ENCODE peak calls at places on chromosomes 13 and 19, in ten cellular contexts. One of them, this sample, is unnamed.

GRCh38 chr13:30832377-30832776 is 73.7 kb upstream of the MEDAG start:
- DNase-seq in CD8-positive, alpha-beta T cell: no peak
- DNase-seq in lower lobe of right lung: no peak
- DNase-seq in heart right ventricle: no peak
- DNase-seq in left ventricle myocardium inferior: no peak
- DNase-seq in tibial nerve: no peak
- DNase-seq in testis: no peak
- DNase-seq in ascending aorta: no peak
- DNase-seq in Peyer's patch: no peak
- DNase-seq in heart left ventricle: no peak
- DNase-seq in this sample: no peak

GRCh38 chr13:57996717-57997116 is 365.2 kb downstream of the PCDH17 start:
- DNase-seq in CD8-positive, alpha-beta T cell: no peak
- DNase-seq in left ventricle myocardium inferior: no peak
- DNase-seq in ascending aorta: no peak
- DNase-seq in lower lobe of right lung: no peak
- DNase-seq in heart right ventricle: no peak
- DNase-seq in Peyer's patch: no peak
- DNase-seq in tibial nerve: no peak
- DNase-seq in testis: no peak
- DNase-seq in heart left ventricle: no peak
- DNase-seq in this sample: no peak

GRCh38 chr19:48868196-48868886 is at the start of gene PLEKHA4:
- DNase-seq in heart left ventricle: peak; percentile 82
- DNase-seq in CD8-positive, alpha-beta T cell: no peak
- DNase-seq in ascending aorta: no peak
- DNase-seq in left ventricle myocardium inferior: peak; percentile 86
- DNase-seq in tibial nerve: peak; percentile 57
- DNase-seq in heart right ventricle: peak; percentile 81
- DNase-seq in testis: peak; percentile 76
- DNase-seq in Peyer's patch: no peak
- DNase-seq in lower lobe of right lung: peak; percentile 58
- DNase-seq in this sample: peak; percentile 77

GRCh38 chr19:49362048-49362925 is at the start of gene TEAD2:
- DNase-seq in tibial nerve: peak; percentile 68
- DNase-seq in left ventricle myocardium inferior: peak; percentile 86
- DNase-seq in ascending aorta: no peak
- DNase-seq in lower lobe of right lung: peak; percentile 72
- DNase-seq in heart left ventricle: peak; percentile 88
- DNase-seq in heart right ventricle: peak; percentile 84
- DNase-seq in CD8-positive, alpha-beta T cell: no peak
- DNase-seq in Peyer's patch: peak; percentile 27
- DNase-seq in testis: peak; percentile 68
- DNase-seq in this sample: peak; percentile 86

GRCh38 chr19:1373534-1374249 is 10.0 kb upstream of the NDUFS7 start:
- DNase-seq in ascending aorta: no peak
- DNase-seq in heart left ventricle: peak; percentile 79
- DNase-seq in testis: peak; percentile 95
- DNase-seq in Peyer's patch: no peak
- DNase-seq in lower lobe of right lung: no peak
- DNase-seq in heart right ventricle: peak; percentile 86
- DNase-seq in CD8-positive, alpha-beta T cell: no peak
- DNase-seq in left ventricle myocardium inferior: peak; percentile 81
- DNase-seq in tibial nerve: no peak
- DNase-seq in this sample: peak; percentile 56

GRCh38 chr13:39385621-39386231 is 217.3 kb downstream of the LHFPL6 start:
- DNase-seq in Peyer's patch: no peak
- DNase-seq in tibial nerve: no peak
- DNase-seq in testis: no peak
- DNase-seq in ascending aorta: no peak
- DNase-seq in left ventricle myocardium inferior: no peak
- DNase-seq in lower lobe of right lung: no peak
- DNase-seq in CD8-positive, alpha-beta T cell: no peak
- DNase-seq in heart right ventricle: no peak
- DNase-seq in heart left ventricle: no peak
- DNase-seq in this sample: no peak

GRCh38 chr13:75749407-75749806 is 113.3 kb downstream of the LMO7 start:
- DNase-seq in lower lobe of right lung: no peak
- DNase-seq in heart right ventricle: no peak
- DNase-seq in left ventricle myocardium inferior: no peak
- DNase-seq in testis: no peak
- DNase-seq in ascending aorta: peak; percentile 44
- DNase-seq in CD8-positive, alpha-beta T cell: no peak
- DNase-seq in heart left ventricle: no peak
- DNase-seq in tibial nerve: no peak
- DNase-seq in Peyer's patch: no peak
- DNase-seq in this sample: peak; percentile 39

GRCh38 chr13:60838581-60838980 is 441.6 kb downstream of the TDRD3 start:
- DNase-seq in CD8-positive, alpha-beta T cell: no peak
- DNase-seq in testis: no peak
- DNase-seq in tibial nerve: no peak
- DNase-seq in ascending aorta: no peak
- DNase-seq in lower lobe of right lung: no peak
- DNase-seq in heart left ventricle: no peak
- DNase-seq in heart right ventricle: no peak
- DNase-seq in left ventricle myocardium inferior: no peak
- DNase-seq in Peyer's patch: no peak
- DNase-seq in this sample: no peak

GRCh38 chr13:99339736-99340392 is 32.7 kb upstream of the GPR183 start:
- DNase-seq in ascending aorta: no peak
- DNase-seq in testis: no peak
- DNase-seq in heart left ventricle: no peak
- DNase-seq in left ventricle myocardium inferior: no peak
- DNase-seq in tibial nerve: no peak
- DNase-seq in heart right ventricle: no peak
- DNase-seq in Peyer's patch: no peak
- DNase-seq in CD8-positive, alpha-beta T cell: no peak
- DNase-seq in lower lobe of right lung: no peak
- DNase-seq in this sample: no peak

GRCh38 chr13:86142080-86142479 is 342.9 kb upstream of the SLITRK6 start:
- DNase-seq in ascending aorta: no peak
- DNase-seq in lower lobe of right lung: no peak
- DNase-seq in tibial nerve: no peak
- DNase-seq in left ventricle myocardium inferior: no peak
- DNase-seq in heart left ventricle: no peak
- DNase-seq in heart right ventricle: no peak
- DNase-seq in CD8-positive, alpha-beta T cell: no peak
- DNase-seq in testis: no peak
- DNase-seq in Peyer's patch: no peak
- DNase-seq in this sample: no peak

GRCh38 chr19:29714371-29714952 is 599 bp downstream of the C19orf12 start:
- DNase-seq in left ventricle myocardium inferior: no peak
- DNase-seq in tibial nerve: no peak
- DNase-seq in heart left ventricle: no peak
- DNase-seq in Peyer's patch: peak; percentile 24
- DNase-seq in CD8-positive, alpha-beta T cell: peak; percentile 79
- DNase-seq in ascending aorta: no peak
- DNase-seq in lower lobe of right lung: no peak
- DNase-seq in heart right ventricle: no peak
- DNase-seq in testis: no peak
- DNase-seq in this sample: no peak

GRCh38 chr19:24127601-24128000 is 40.6 kb downstream of the ZNF254 start:
- DNase-seq in CD8-positive, alpha-beta T cell: no peak
- DNase-seq in heart right ventricle: no peak
- DNase-seq in left ventricle myocardium inferior: no peak
- DNase-seq in lower lobe of right lung: no peak
- DNase-seq in Peyer's patch: no peak
- DNase-seq in heart left ventricle: no peak
- DNase-seq in tibial nerve: no peak
- DNase-seq in testis: no peak
- DNase-seq in ascending aorta: no peak
- DNase-seq in this sample: no peak
- H3K27ac ChIP-seq in CD8-positive, alpha-beta T cell: no peak overlapping the region
- H3K27ac ChIP-seq in heart right ventricle: no peak overlapping the region
- H3K27ac ChIP-seq in left ventricle myocardium inferior: no peak overlapping the region
- H3K27ac ChIP-seq in lower lobe of right lung: no peak overlapping the region
- H3K27ac ChIP-seq in Peyer's patch: no peak overlapping the region
- H3K27ac ChIP-seq in heart left ventricle: no peak overlapping the region
- H3K27ac ChIP-seq in tibial nerve: no peak overlapping the region
- H3K27ac ChIP-seq in testis: no peak overlapping the region
- H3K27ac ChIP-seq in ascending aorta: no peak overlapping the region
- H3K27ac ChIP-seq in this sample: no peak overlapping the region

GRCh38 chr19:3108775-3109174 is 14.6 kb downstream of the GNA11 start:
- DNase-seq in heart right ventricle: peak; percentile 55
- DNase-seq in ascending aorta: no peak
- DNase-seq in CD8-positive, alpha-beta T cell: peak; percentile 81
- DNase-seq in Peyer's patch: peak; percentile 77
- DNase-seq in tibial nerve: no peak
- DNase-seq in lower lobe of right lung: peak; percentile 78
- DNase-seq in heart left ventricle: no peak
- DNase-seq in left ventricle myocardium inferior: peak; percentile 56
- DNase-seq in testis: peak; percentile 75
- DNase-seq in this sample: peak; percentile 70

GRCh38 chr19:3109491-3109890 is 15.3 kb downstream of the GNA11 start:
- DNase-seq in heart left ventricle: no peak
- DNase-seq in tibial nerve: no peak
- DNase-seq in CD8-positive, alpha-beta T cell: no peak
- DNase-seq in testis: no peak
- DNase-seq in left ventricle myocardium inferior: no peak
- DNase-seq in heart right ventricle: no peak
- DNase-seq in Peyer's patch: no peak
- DNase-seq in ascending aorta: no peak
- DNase-seq in lower lobe of right lung: no peak
- DNase-seq in this sample: no peak

GRCh38 chr19:3111586-3112247 is 17.6 kb downstream of the GNA11 start:
- DNase-seq in Peyer's patch: no peak
- DNase-seq in CD8-positive, alpha-beta T cell: no peak
- DNase-seq in lower lobe of right lung: no peak
- DNase-seq in heart right ventricle: peak; percentile 3
- DNase-seq in ascending aorta: no peak
- DNase-seq in tibial nerve: no peak
- DNase-seq in testis: no peak
- DNase-seq in left ventricle myocardium inferior: no peak
- DNase-seq in heart left ventricle: no peak
- DNase-seq in this sample: no peak

GRCh38 chr19:3112375-3113099 is 18.4 kb downstream of the GNA11 start:
- DNase-seq in left ventricle myocardium inferior: no peak
- DNase-seq in Peyer's patch: no peak
- DNase-seq in lower lobe of right lung: no peak
- DNase-seq in testis: no peak
- DNase-seq in CD8-positive, alpha-beta T cell: no peak
- DNase-seq in heart right ventricle: peak; percentile 4
- DNase-seq in ascending aorta: no peak
- DNase-seq in tibial nerve: no peak
- DNase-seq in heart left ventricle: no peak
- DNase-seq in this sample: no peak

GRCh38 chr19:3110126-3110825 is 16.1 kb downstream of the GNA11 start:
- DNase-seq in CD8-positive, alpha-beta T cell: no peak
- DNase-seq in left ventricle myocardium inferior: no peak
- DNase-seq in heart left ventricle: no peak
- DNase-seq in lower lobe of right lung: no peak
- DNase-seq in testis: no peak
- DNase-seq in ascending aorta: no peak
- DNase-seq in tibial nerve: no peak
- DNase-seq in Peyer's patch: no peak
- DNase-seq in heart right ventricle: no peak
- DNase-seq in this sample: no peak
- H3K4me3 ChIP-seq in CD8-positive, alpha-beta T cell: no peak overlapping the region
- H3K4me3 ChIP-seq in left ventricle myocardium inferior: no peak overlapping the region
- H3K4me3 ChIP-seq in heart left ventricle: no peak overlapping the region
- H3K4me3 ChIP-seq in lower lobe of right lung: no peak overlapping the region
- H3K4me3 ChIP-seq in testis: no peak overlapping the region
- H3K4me3 ChIP-seq in ascending aorta: no peak overlapping the region
- H3K4me3 ChIP-seq in tibial nerve: no peak overlapping the region
- H3K4me3 ChIP-seq in Peyer's patch: no peak overlapping the region
- H3K4me3 ChIP-seq in heart right ventricle: no peak overlapping the region
- H3K4me3 ChIP-seq in this sample: no peak overlapping the region

GRCh38 chr13:110872768-110873638 is 41.9 kb downstream of the ANKRD10 start:
- DNase-seq in ascending aorta: no peak
- DNase-seq in tibial nerve: no peak
- DNase-seq in heart right ventricle: no peak
- DNase-seq in CD8-positive, alpha-beta T cell: no peak
- DNase-seq in left ventricle myocardium inferior: no peak
- DNase-seq in lower lobe of right lung: no peak
- DNase-seq in testis: no peak
- DNase-seq in Peyer's patch: no peak
- DNase-seq in heart left ventricle: no peak
- DNase-seq in this sample: no peak

GRCh38 chr13:110873639-110874507 is 41.0 kb downstream of the ANKRD10 start:
- DNase-seq in heart left ventricle: no peak
- DNase-seq in Peyer's patch: no peak
- DNase-seq in tibial nerve: no peak
- DNase-seq in testis: no peak
- DNase-seq in ascending aorta: no peak
- DNase-seq in heart right ventricle: no peak
- DNase-seq in CD8-positive, alpha-beta T cell: no peak
- DNase-seq in lower lobe of right lung: no peak
- DNase-seq in left ventricle myocardium inferior: no peak
- DNase-seq in this sample: no peak

GRCh38 chr13:110876592-110876991 is 38.3 kb downstream of the ANKRD10 start:
- DNase-seq in heart left ventricle: no peak
- DNase-seq in left ventricle myocardium inferior: no peak
- DNase-seq in CD8-positive, alpha-beta T cell: no peak
- DNase-seq in Peyer's patch: no peak
- DNase-seq in lower lobe of right lung: no peak
- DNase-seq in testis: no peak
- DNase-seq in ascending aorta: no peak
- DNase-seq in heart right ventricle: no peak
- DNase-seq in tibial nerve: no peak
- DNase-seq in this sample: no peak

GRCh38 chr13:110874508-110874960 is 40.3 kb downstream of the ANKRD10 start:
- DNase-seq in testis: peak; percentile 84
- DNase-seq in tibial nerve: peak; percentile 78
- DNase-seq in lower lobe of right lung: peak; percentile 89
- DNase-seq in heart left ventricle: peak; percentile 89
- DNase-seq in Peyer's patch: peak; percentile 27
- DNase-seq in left ventricle myocardium inferior: peak; percentile 90
- DNase-seq in CD8-positive, alpha-beta T cell: peak; percentile 58
- DNase-seq in ascending aorta: peak; percentile 50
- DNase-seq in heart right ventricle: peak; percentile 89
- DNase-seq in this sample: peak; percentile 81

DNA sequence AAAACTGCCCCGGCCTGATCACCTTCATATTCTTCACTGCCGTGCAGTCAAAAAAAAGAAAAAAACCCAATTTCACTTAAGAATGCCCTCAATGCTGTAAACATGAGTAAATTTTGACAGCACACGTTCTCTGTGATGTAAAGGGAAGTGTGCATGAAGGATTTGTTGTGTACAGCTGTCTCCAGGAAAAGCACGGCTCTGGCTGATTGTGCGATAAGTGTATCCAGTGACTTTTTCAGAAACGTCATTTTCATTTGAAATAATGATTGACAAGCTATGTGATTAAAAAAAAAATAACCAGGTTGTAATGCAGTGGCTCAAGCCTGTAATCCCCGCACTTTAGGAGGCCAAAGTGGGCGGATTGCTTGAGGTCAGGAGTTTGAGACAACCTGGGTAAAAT is 39.6 kb downstream of the ANKRD10 start:
- DNase-seq in tibial nerve: no peak
- DNase-seq in testis: no peak
- DNase-seq in heart left ventricle: no peak
- DNase-seq in CD8-positive, alpha-beta T cell: no peak
- DNase-seq in left ventricle myocardium inferior: no peak
- DNase-seq in heart right ventricle: no peak
- DNase-seq in Peyer's patch: no peak
- DNase-seq in lower lobe of right lung: no peak
- DNase-seq in ascending aorta: no peak
- DNase-seq in this sample: no peak
- H3K27ac ChIP-seq in tibial nerve: peak overlapping the region; percentile 65
- H3K27ac ChIP-seq in testis: no peak overlapping the region
- H3K27ac ChIP-seq in heart left ventricle: no peak overlapping the region
- H3K27ac ChIP-seq in CD8-positive, alpha-beta T cell: no peak overlapping the region
- H3K27ac ChIP-seq in left ventricle myocardium inferior: no peak overlapping the region
- H3K27ac ChIP-seq in heart right ventricle: peak overlapping the region; percentile 44
- H3K27ac ChIP-seq in Peyer's patch: no peak overlapping the region
- H3K27ac ChIP-seq in lower lobe of right lung: no peak overlapping the region
- H3K27ac ChIP-seq in ascending aorta: no peak overlapping the region
- H3K27ac ChIP-seq in this sample: no peak overlapping the region

GRCh38 chr19:56119585-56119978 is 1.5 kb downstream of the ZNF787 start:
- DNase-seq in heart right ventricle: no peak
- DNase-seq in CD8-positive, alpha-beta T cell: no peak
- DNase-seq in lower lobe of right lung: no peak
- DNase-seq in testis: no peak
- DNase-seq in tibial nerve: no peak
- DNase-seq in Peyer's patch: no peak
- DNase-seq in heart left ventricle: no peak
- DNase-seq in left ventricle myocardium inferior: no peak
- DNase-seq in ascending aorta: no peak
- DNase-seq in this sample: no peak
- H3K4me3 ChIP-seq in heart right ventricle: peak overlapping the region; percentile 93
- H3K4me3 ChIP-seq in CD8-positive, alpha-beta T cell: no peak overlapping the region
- H3K4me3 ChIP-seq in lower lobe of right lung: peak overlapping the region; percentile 78
- H3K4me3 ChIP-seq in testis: peak overlapping the region; percentile 92
- H3K4me3 ChIP-seq in tibial nerve: peak overlapping the region; percentile 77
- H3K4me3 ChIP-seq in Peyer's patch: peak overlapping the region; percentile 100
- H3K4me3 ChIP-seq in heart left ventricle: peak overlapping the region; percentile 81
- H3K4me3 ChIP-seq in left ventricle myocardium inferior: peak overlapping the region; percentile 91
- H3K4me3 ChIP-seq in ascending aorta: peak overlapping the region; percentile 99
- H3K4me3 ChIP-seq in this sample: peak overlapping the region; percentile 92

This sample was measured in SJCRH30.